ENCODE peak calls at places on chromosomes 6 and 20, in seven cellular contexts. O, D, B, S, Z, R and A are unnamed samples.
A peak's percentile ranks its signal among the peaks of the same experiment; 100 is the strongest.

GRCh38 chr20:47484303-47484702 is 17.4 kb upstream of the NCOA3 start:
- DNase-seq in O (no peak), D (no peak), B (no peak), S (no peak), Z (peak; percentile 1), R (no peak), A (peak; percentile 57)

GRCh38 chr6:52390361-52390727 is 28.4 kb downstream of the PAQR8 start:
- DNase-seq in O (no peak), D (peak; percentile 22), B (no peak), S (no peak), Z (no peak), R (no peak), A (peak; percentile 62)

GRCh38 chr6:136734977-136735376 is 57.3 kb downstream of the MAP3K5 start:
- DNase-seq in O (no peak), D (no peak), B (no peak), S (no peak), Z (no peak), R (no peak), A (no peak)

GRCh38 chr20:35467339-35468224 is 12.2 kb downstream of the CEP250 start:
- DNase-seq in O (no peak), D (peak; percentile 27), B (no peak), S (no peak), Z (no peak), R (peak; percentile 52), A (peak; percentile 48)

GRCh38 chr20:49762940-49763766 is 49.5 kb upstream of the B4GALT5 start:
- DNase-seq in O (no peak), D (no peak), B (no peak), S (no peak), Z (no peak), R (no peak), A (no peak)

GRCh38 chr6:130927305-130927704 is 100.1 kb downstream of the SMLR1 start:
- DNase-seq in O (no peak), D (no peak), B (no peak), S (no peak), Z (no peak), R (no peak), A (no peak)

GRCh38 chr6:4185419-4185818 is 50.0 kb upstream of the ECI2 start:
- DNase-seq in O (no peak), D (no peak), B (no peak), S (no peak), Z (no peak), R (no peak), A (no peak)

GRCh38 chr6:163494279-163494727 is 79.8 kb downstream of the QKI start:
- DNase-seq in O (no peak), D (peak; percentile 64), B (no peak), S (no peak), Z (no peak), R (peak; percentile 48), A (no peak)

GRCh38 chr20:16350465-16350864 is 222.8 kb downstream of the KIF16B start:
- DNase-seq in O (no peak), D (peak; percentile 2), B (no peak), S (no peak), Z (no peak), R (peak; percentile 54), A (peak; percentile 6)

GRCh38 chr6:7137335-7138106 is 29.8 kb downstream of the RREB1 start:
- DNase-seq in O (no peak), D (peak; percentile 51), B (no peak), S (no peak), Z (peak; percentile 77), R (peak; percentile 40), A (peak; percentile 44)

GRCh38 chr6:44498436-44498835 is 110.9 kb downstream of the CDC5L start:
- DNase-seq in O (no peak), D (no peak), B (no peak), S (no peak), Z (no peak), R (no peak), A (no peak)

GRCh38 chr6:56079761-56080540 is 167.4 kb downstream of the COL21A1 start:
- DNase-seq in O (no peak), D (no peak), B (no peak), S (no peak), Z (no peak), R (no peak), A (peak; percentile 42)

GRCh38 chr6:36333889-36334288 is 2.8 kb downstream of the BNIP5 start:
- DNase-seq in O (no peak), D (no peak), B (no peak), S (no peak), Z (no peak), R (no peak), A (peak; percentile 8)

GRCh38 chr6:166771701-166772100 is 144.7 kb upstream of the RPS6KA2 start:
- DNase-seq in O (no peak), D (no peak), B (no peak), S (no peak), Z (no peak), R (no peak), A (no peak)

GRCh38 chr20:5557123-5557522 is 193.1 kb upstream of the SHLD1 start:
- DNase-seq in O (no peak), D (peak; percentile 36), B (peak; percentile 22), S (no peak), Z (no peak), R (no peak), A (peak; percentile 45)

GRCh38 chr20:21027569-21027968 is 78.6 kb downstream of the LINC00237 start:
- DNase-seq in O (no peak), D (peak; percentile 4), B (no peak), S (no peak), Z (no peak), R (no peak), A (no peak)

GRCh38 chr6:64104051-64104450 is 468.4 kb downstream of the PHF3 start:
- DNase-seq in O (no peak), D (no peak), B (no peak), S (no peak), Z (no peak), R (no peak), A (no peak)

GRCh38 chr6:106849130-106849529 is 125.4 kb downstream of the CD24 start:
- DNase-seq in O (no peak), D (no peak), B (no peak), S (no peak), Z (no peak), R (no peak), A (no peak)

GRCh38 chr6:107667790-107668189 is 156.3 kb downstream of the SCML4 start:
- DNase-seq in O (no peak), D (no peak), B (no peak), S (no peak), Z (no peak), R (no peak), A (no peak)

GRCh38 chr20:1624811-1625690 is 5.2 kb upstream of the SIRPB1 start:
- DNase-seq in O (no peak), D (no peak), B (no peak), S (no peak), Z (no peak), R (no peak), A (no peak)

GRCh38 chr6:129929433-129929832 is 68.3 kb upstream of the TMEM244 start:
- DNase-seq in O (peak; percentile 58), D (peak; percentile 79), B (peak; percentile 60), S (no peak), Z (no peak), R (peak; percentile 75), A (peak; percentile 13)

GRCh38 chr6:53333439-53334408 is 15.0 kb downstream of the ELOVL5 start:
- DNase-seq in O (no peak), D (no peak), B (no peak), S (no peak), Z (no peak), R (no peak), A (no peak)

GRCh38 chr6:53959717-53960116 is 151.5 kb upstream of the MLIP start:
- DNase-seq in O (no peak), D (peak; percentile 50), B (no peak), S (no peak), Z (no peak), R (no peak), A (peak; percentile 29)

GRCh38 chr6:148059869-148060268 is 282.8 kb upstream of the SASH1 start:
- DNase-seq in O (no peak), D (no peak), B (no peak), S (no peak), Z (no peak), R (no peak), A (no peak)

GRCh38 chr20:33846291-33846916 is 35.3 kb downstream of the CHMP4B start:
- DNase-seq in O (no peak), D (no peak), B (no peak), S (no peak), Z (no peak), R (no peak), A (no peak)

GRCh38 chr6:116446399-116446798 is 14.8 kb upstream of the CALHM6 start:
- DNase-seq in O (no peak), D (peak; percentile 52), B (no peak), S (no peak), Z (no peak), R (no peak), A (no peak)